ENCODE peak calls at places on chromosomes 7 and 10, in four cellular contexts. One of them, this sample, is unnamed.

GRCh38 chr7:130887182-130888016 is 153.4 kb upstream of the KLF14 start:
- DNase-seq in hepatocyte: no peak
- DNase-seq in endothelial cell: no peak
- DNase-seq in left lung: no peak
- DNase-seq in this sample: no peak

GRCh38 chr10:116278832-116279231 is 5.8 kb upstream of the GFRA1 start:
- DNase-seq in hepatocyte: no peak
- DNase-seq in endothelial cell: no peak
- DNase-seq in left lung: no peak
- DNase-seq in this sample: no peak

GRCh38 chr7:81120141-81120540 is 201.3 kb upstream of the SEMA3C start:
- DNase-seq in endothelial cell: no peak
- DNase-seq in left lung: no peak
- DNase-seq in hepatocyte: no peak
- DNase-seq in this sample: no peak

GRCh38 chr10:482036-482435 is 207.4 kb downstream of the DIP2C start:
- DNase-seq in hepatocyte: no peak
- DNase-seq in left lung: no peak
- DNase-seq in endothelial cell: no peak
- DNase-seq in this sample: no peak

GRCh38 chr7:16471933-16472332 is 6.4 kb upstream of the SOSTDC1 start:
- DNase-seq in endothelial cell: no peak
- DNase-seq in left lung: no peak
- DNase-seq in hepatocyte: no peak
- DNase-seq in this sample: no peak

GRCh38 chr7:123633553-123633952 is 22.1 kb upstream of the LMOD2 start:
- DNase-seq in left lung: no peak
- DNase-seq in hepatocyte: no peak
- DNase-seq in endothelial cell: no peak
- DNase-seq in this sample: no peak

GRCh38 chr7:11343818-11344413 is 370.2 kb downstream of the PHF14 start:
- DNase-seq in left lung: no peak
- DNase-seq in hepatocyte: peak
- DNase-seq in endothelial cell: peak
- DNase-seq in this sample: peak

GRCh38 chr7:51055039-51055840 is 261.4 kb downstream of the COBL start:
- DNase-seq in left lung: no peak
- DNase-seq in hepatocyte: no peak
- DNase-seq in endothelial cell: no peak
- DNase-seq in this sample: no peak

GRCh38 chr7:96016735-96017134 is 244.4 kb downstream of the DYNC1I1 start:
- DNase-seq in left lung: no peak
- DNase-seq in hepatocyte: no peak
- DNase-seq in endothelial cell: no peak
- DNase-seq in this sample: no peak

GRCh38 chr10:30384791-30385201 is 35.7 kb upstream of the MTPAP start:
- DNase-seq in left lung: no peak
- DNase-seq in endothelial cell: peak
- DNase-seq in hepatocyte: peak
- DNase-seq in this sample: peak

GRCh38 chr10:74926791-74927585 is 100.6 kb downstream of the KAT6B start:
- DNase-seq in endothelial cell: no peak
- DNase-seq in hepatocyte: no peak
- DNase-seq in left lung: no peak
- DNase-seq in this sample: peak

GRCh38 chr10:78063236-78063635 is 29.6 kb downstream of the RPS24 start:
- DNase-seq in endothelial cell: no peak
- DNase-seq in left lung: no peak
- DNase-seq in hepatocyte: no peak
- DNase-seq in this sample: no peak

GRCh38 chr7:18437086-18437485 is 58.5 kb upstream of the HDAC9 start:
- DNase-seq in hepatocyte: no peak
- DNase-seq in endothelial cell: no peak
- DNase-seq in left lung: no peak
- DNase-seq in this sample: no peak

GRCh38 chr7:141430426-141431142 is 120.6 kb upstream of the AGK start:
- DNase-seq in hepatocyte: no peak
- DNase-seq in endothelial cell: no peak
- DNase-seq in left lung: no peak
- DNase-seq in this sample: no peak

GRCh38 chr10:75040576-75040975 is 70.9 kb upstream of the SAMD8 start:
- DNase-seq in endothelial cell: no peak
- DNase-seq in hepatocyte: no peak
- DNase-seq in left lung: no peak
- DNase-seq in this sample: no peak

GRCh38 chr10:123766761-123767160 is 100.6 kb downstream of the GPR26 start:
- DNase-seq in endothelial cell: no peak
- DNase-seq in left lung: no peak
- DNase-seq in hepatocyte: no peak
- DNase-seq in this sample: no peak

GRCh38 chr7:35694784-35695627 is at the start of gene HERPUD2:
- DNase-seq in endothelial cell: peak
- DNase-seq in hepatocyte: peak
- DNase-seq in left lung: peak
- DNase-seq in this sample: peak
- TF ChIP-seq CTCF in endothelial cell: no peak
- TF ChIP-seq CTCF in hepatocyte: no peak
- TF ChIP-seq CTCF in left lung: no peak
- TF ChIP-seq CTCF in this sample: no peak

GRCh38 chr7:155291729-155292128 is 5.9 kb upstream of the INSIG1 start:
- DNase-seq in left lung: no peak
- DNase-seq in hepatocyte: no peak
- DNase-seq in endothelial cell: no peak
- DNase-seq in this sample: no peak
- TF ChIP-seq CTCF in left lung: no peak
- TF ChIP-seq CTCF in hepatocyte: no peak
- TF ChIP-seq CTCF in endothelial cell: no peak
- TF ChIP-seq CTCF in this sample: no peak

DNA sequence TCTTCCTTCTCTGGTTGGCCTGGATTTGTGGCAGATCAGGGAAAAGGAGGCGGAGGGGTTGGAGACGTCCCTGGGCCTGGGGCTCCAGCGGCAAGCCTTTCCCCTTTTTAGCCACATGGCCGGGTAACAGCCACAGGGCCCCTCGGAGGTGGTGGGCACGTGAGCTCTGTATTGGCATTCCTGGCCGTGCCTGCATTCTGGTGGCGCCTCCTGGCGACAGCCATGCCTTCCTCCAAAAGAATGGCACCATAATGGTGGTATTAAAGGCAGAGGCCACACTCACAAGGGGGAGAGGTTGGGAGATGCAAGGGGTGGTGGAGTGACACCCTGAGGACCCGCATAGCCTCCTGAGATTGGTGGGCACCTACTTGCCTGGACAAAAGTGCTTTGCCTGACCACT is 3.0 kb upstream of the AQP1 start:
- DNase-seq in hepatocyte: no peak
- DNase-seq in left lung: peak
- DNase-seq in endothelial cell: peak
- DNase-seq in this sample: no peak
- TF ChIP-seq CTCF in hepatocyte: peak
- TF ChIP-seq CTCF in left lung: no peak
- TF ChIP-seq CTCF in endothelial cell: peak
- TF ChIP-seq CTCF in this sample: no peak

DNA sequence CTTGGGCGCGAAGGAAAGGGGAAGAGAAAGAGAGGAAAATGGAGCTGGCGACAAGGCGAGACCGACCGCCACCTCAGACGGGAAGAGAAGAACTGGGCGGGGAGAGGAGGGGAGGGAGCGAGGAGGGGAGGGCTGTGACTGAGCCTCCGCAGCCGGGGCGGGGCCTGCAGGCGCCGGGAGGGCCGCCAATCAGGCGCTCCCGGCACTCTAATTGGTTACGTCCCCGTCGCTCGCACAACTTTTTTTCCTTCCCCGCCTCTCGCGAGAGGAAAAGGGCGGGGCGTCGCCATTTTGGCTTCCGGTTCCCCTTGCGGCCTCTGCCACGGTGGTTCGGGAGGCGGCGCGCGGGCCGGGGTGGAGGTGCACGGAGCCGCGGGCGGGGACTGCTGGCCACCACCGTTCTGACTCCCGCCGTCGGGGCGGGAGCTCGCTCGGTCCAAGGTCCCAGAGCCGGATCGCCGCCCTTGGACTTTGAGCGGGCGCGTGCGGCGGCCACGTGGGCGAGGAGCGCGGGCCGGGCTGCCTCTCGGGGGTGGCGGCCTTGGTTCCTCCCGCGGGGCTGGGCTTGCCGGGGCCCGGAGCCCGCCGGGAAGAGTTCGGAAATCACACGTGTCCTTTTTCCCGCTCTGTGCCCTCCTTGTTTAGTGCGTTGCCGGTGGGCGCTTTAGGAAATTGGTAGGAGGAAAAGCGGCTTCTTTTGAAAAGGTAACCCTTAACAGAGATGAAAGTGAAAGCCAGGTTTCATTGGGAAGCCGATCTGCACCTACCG is at the start of gene GDI2:
- DNase-seq in hepatocyte: peak
- DNase-seq in left lung: peak
- DNase-seq in endothelial cell: peak
- DNase-seq in this sample: peak
- TF ChIP-seq CTCF in hepatocyte: no peak
- TF ChIP-seq CTCF in left lung: no peak
- TF ChIP-seq CTCF in endothelial cell: no peak
- TF ChIP-seq CTCF in this sample: no peak

GRCh38 chr7:32495298-32496051 is at the start of gene AVL9:
- DNase-seq in endothelial cell: peak
- DNase-seq in left lung: peak
- DNase-seq in hepatocyte: peak
- DNase-seq in this sample: peak

GRCh38 chr7:32494946-32495297 is 367 bp upstream of the AVL9 start:
- DNase-seq in left lung: no peak
- DNase-seq in hepatocyte: no peak
- DNase-seq in endothelial cell: no peak
- DNase-seq in this sample: no peak

GRCh38 chr7:32489788-32490126 is 423 bp downstream of the LSM5 start:
- DNase-seq in hepatocyte: no peak
- DNase-seq in endothelial cell: no peak
- DNase-seq in left lung: no peak
- DNase-seq in this sample: no peak

GRCh38 chr7:32496052-32496813 is 944 bp downstream of the AVL9 start:
- DNase-seq in left lung: no peak
- DNase-seq in hepatocyte: no peak
- DNase-seq in endothelial cell: peak
- DNase-seq in this sample: no peak

GRCh38 chr7:32490127-32490796 is at the start of gene LSM5:
- DNase-seq in hepatocyte: peak
- DNase-seq in endothelial cell: peak
- DNase-seq in left lung: peak
- DNase-seq in this sample: peak
- TF ChIP-seq CTCF in hepatocyte: no peak
- TF ChIP-seq CTCF in endothelial cell: no peak
- TF ChIP-seq CTCF in left lung: no peak
- TF ChIP-seq CTCF in this sample: no peak

GRCh38 chr10:127968659-127969058 is 61.8 kb downstream of the PTPRE start:
- DNase-seq in hepatocyte: no peak
- DNase-seq in left lung: no peak
- DNase-seq in endothelial cell: no peak
- DNase-seq in this sample: no peak

GRCh38 chr10:127966875-127967274 is 60.0 kb downstream of the PTPRE start:
- DNase-seq in endothelial cell: no peak
- DNase-seq in left lung: no peak
- DNase-seq in hepatocyte: no peak
- DNase-seq in this sample: no peak

GRCh38 chr10:127971101-127971946 is 64.4 kb downstream of the PTPRE start:
- DNase-seq in hepatocyte: no peak
- DNase-seq in left lung: no peak
- DNase-seq in endothelial cell: no peak
- DNase-seq in this sample: no peak

GRCh38 chr10:127964644-127965043 is 57.7 kb downstream of the PTPRE start:
- DNase-seq in endothelial cell: no peak
- DNase-seq in hepatocyte: no peak
- DNase-seq in left lung: no peak
- DNase-seq in this sample: no peak

GRCh38 chr10:127968027-127968441 is 61.1 kb downstream of the PTPRE start:
- DNase-seq in endothelial cell: no peak
- DNase-seq in hepatocyte: no peak
- DNase-seq in left lung: no peak
- DNase-seq in this sample: no peak
- TF ChIP-seq CTCF in endothelial cell: no peak
- TF ChIP-seq CTCF in hepatocyte: no peak
- TF ChIP-seq CTCF in left lung: no peak
- TF ChIP-seq CTCF in this sample: no peak

DNA sequence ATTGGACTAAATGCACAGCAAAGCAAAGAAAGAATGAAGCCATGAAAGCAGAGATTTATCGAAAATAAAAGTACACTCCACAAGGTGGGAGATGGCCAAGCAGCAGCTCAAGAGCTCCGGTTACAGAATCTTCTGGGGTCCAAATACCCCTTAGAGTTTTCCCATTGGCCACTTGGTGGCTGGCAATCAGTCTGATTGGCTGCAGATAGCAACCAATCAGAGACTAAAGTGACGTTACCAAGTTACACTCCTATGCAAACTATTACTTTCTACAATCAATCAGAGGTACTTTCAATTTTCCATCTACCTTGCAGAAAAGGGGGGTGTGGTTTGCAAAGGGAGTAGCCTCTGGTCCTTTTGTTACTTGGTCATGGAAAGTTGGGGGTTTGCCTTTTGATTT is 58.0 kb upstream of the AUTS2 start:
- DNase-seq in endothelial cell: no peak
- DNase-seq in hepatocyte: no peak
- DNase-seq in left lung: no peak
- DNase-seq in this sample: no peak
- TF ChIP-seq CTCF in endothelial cell: no peak
- TF ChIP-seq CTCF in hepatocyte: no peak
- TF ChIP-seq CTCF in left lung: no peak
- TF ChIP-seq CTCF in this sample: no peak

GRCh38 chr10:57715233-57715632 is 552.5 kb downstream of the IPMK start:
- DNase-seq in hepatocyte: no peak
- DNase-seq in left lung: no peak
- DNase-seq in endothelial cell: no peak
- DNase-seq in this sample: no peak

DNA sequence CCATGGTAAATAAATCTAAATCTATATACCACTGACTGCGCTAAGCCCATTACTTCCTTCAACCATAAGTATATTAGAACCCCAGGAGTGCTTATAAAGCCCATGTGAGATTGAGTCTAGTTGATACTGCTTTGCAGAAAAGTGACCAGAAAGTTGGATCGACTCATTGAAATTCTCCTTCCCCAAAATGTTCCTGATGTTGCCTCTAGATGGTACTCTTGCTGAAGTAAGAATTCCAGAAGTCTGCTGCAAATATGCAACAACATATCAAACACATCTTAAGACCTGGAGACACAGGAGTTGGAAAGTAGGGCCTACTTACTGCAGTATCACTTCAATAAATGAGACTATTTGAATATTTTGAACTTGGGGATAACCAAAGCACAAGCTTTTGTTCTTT is 550.8 kb downstream of the IPMK start:
- DNase-seq in endothelial cell: no peak
- DNase-seq in hepatocyte: peak
- DNase-seq in left lung: no peak
- DNase-seq in this sample: peak
- TF ChIP-seq CTCF in endothelial cell: peak
- TF ChIP-seq CTCF in hepatocyte: peak
- TF ChIP-seq CTCF in left lung: no peak
- TF ChIP-seq CTCF in this sample: peak

This sample was measured in Calu3.